ENCODE peak calls at places on chromosomes 11 and 22, in seven cellular contexts. Z is stimulated activated CD4-positive, alpha-beta T cell treated with anti-CD3 and anti-CD28 coated beads, Interleukin-15, amount 100 ng/mL, for 24 hours; W is stromal cell of bone marrow; M is activated T-cell treated with anti-CD3 and anti-CD28 coated beads, Interleukin-2, amount 50 U/mL, for 72 hours; X is HCEC 1CT; Q is ovary; S is chondrocyte. F is an unnamed sample.
A peak's percentile ranks its signal among the peaks of the same experiment; 100 is the strongest.

GRCh38 chr11:132471491-132471890 is 1060.8 kb downstream of the OPCML start:
- DNase-seq in Z (no peak), W (no peak), M (no peak), X (peak; percentile 15), Q (no peak), S (no peak), F (no peak)

GRCh38 chr22:20229916-20230775 is 38.0 kb downstream of the RTN4R start:
- DNase-seq in Z (no peak), W (no peak), M (no peak), X (no peak), Q (no peak), S (no peak), F (no peak)

GRCh38 chr11:67022341-67022933 is 497 bp upstream of the SYT12 start:
- DNase-seq in Z (no peak), W (no peak), M (no peak), X (no peak), Q (no peak), S (no peak), F (no peak)

GRCh38 chr11:38156495-38157146 is 1558.6 kb upstream of the RAG2 start:
- DNase-seq in Z (no peak), W (no peak), M (no peak), X (no peak), Q (no peak), S (no peak), F (no peak)

GRCh38 chr11:34288482-34288881 is 69.3 kb downstream of the ABTB2 start:
- DNase-seq in Z (no peak), W (no peak), M (no peak), X (no peak), Q (no peak), S (no peak), F (no peak)

GRCh38 chr11:8638300-8638699 is 44.2 kb downstream of the TRIM66 start:
- DNase-seq in Z (no peak), W (no peak), M (no peak), X (peak; percentile 53), Q (no peak), S (no peak), F (no peak)

GRCh38 chr11:33636104-33636503 is 64.5 kb downstream of the C11orf91 start:
- DNase-seq in Z (no peak), W (no peak), M (no peak), X (peak; percentile 37), Q (no peak), S (no peak), F (no peak)

GRCh38 chr11:1847006-1847735 is 5.7 kb upstream of the LSP1 start:
- DNase-seq in Z (no peak), W (no peak), M (no peak), X (no peak), Q (no peak), S (no peak), F (no peak)

GRCh38 chr11:99693941-99694492 is 673.3 kb downstream of the CNTN5 start:
- DNase-seq in Z (no peak), W (peak; percentile 3), M (no peak), X (peak; percentile 92), Q (no peak), S (no peak), F (no peak)

F was measured in GM12892.